ENCODE peak calls at places on chromosomes 2 and 18, in nine cellular contexts. One of them, this sample, is unnamed. For H3K27me3, the result is how much of the 10 kb centered on the place peaks cover.

GRCh38 chr2:177717831-177718618 is 325.5 kb downstream of the AGPS start:
- DNase-seq in upper lobe of right lung: no peak
- DNase-seq in uterus: no peak
- DNase-seq in CD8-positive, alpha-beta memory T cell: no peak
- DNase-seq in tibial artery: no peak
- DNase-seq in tibial nerve: no peak
- DNase-seq in transverse colon: no peak
- DNase-seq in breast epithelium: no peak
- DNase-seq in neuronal stem cell: no peak
- DNase-seq in this sample: no peak

GRCh38 chr2:71690231-71690834 is 237.0 kb downstream of the DYSF start:
- DNase-seq in upper lobe of right lung: peak
- DNase-seq in uterus: no peak
- DNase-seq in CD8-positive, alpha-beta memory T cell: no peak
- DNase-seq in tibial artery: peak
- DNase-seq in tibial nerve: no peak
- DNase-seq in transverse colon: no peak
- DNase-seq in breast epithelium: no peak
- DNase-seq in neuronal stem cell: no peak
- DNase-seq in this sample: peak

GRCh38 chr2:64766841-64767669 is 113.3 kb upstream of the SERTAD2 start:
- DNase-seq in upper lobe of right lung: no peak
- DNase-seq in uterus: no peak
- DNase-seq in CD8-positive, alpha-beta memory T cell: no peak
- DNase-seq in tibial artery: no peak
- DNase-seq in tibial nerve: no peak
- DNase-seq in transverse colon: no peak
- DNase-seq in breast epithelium: no peak
- DNase-seq in neuronal stem cell: no peak
- DNase-seq in this sample: no peak

GRCh38 chr2:148391324-148391723 is 253.2 kb upstream of the EPC2 start:
- DNase-seq in upper lobe of right lung: no peak
- DNase-seq in uterus: no peak
- DNase-seq in CD8-positive, alpha-beta memory T cell: no peak
- DNase-seq in tibial artery: no peak
- DNase-seq in tibial nerve: no peak
- DNase-seq in transverse colon: no peak
- DNase-seq in breast epithelium: no peak
- DNase-seq in neuronal stem cell: no peak
- DNase-seq in this sample: no peak

GRCh38 chr2:29218550-29219125 is 103.4 kb downstream of the CLIP4 start:
- DNase-seq in upper lobe of right lung: no peak
- DNase-seq in uterus: no peak
- DNase-seq in CD8-positive, alpha-beta memory T cell: no peak
- DNase-seq in tibial artery: no peak
- DNase-seq in tibial nerve: no peak
- DNase-seq in transverse colon: no peak
- DNase-seq in breast epithelium: no peak
- DNase-seq in neuronal stem cell: no peak
- DNase-seq in this sample: no peak

GRCh38 chr2:162245737-162246136 is 2.5 kb upstream of the FAP start:
- DNase-seq in upper lobe of right lung: no peak
- DNase-seq in uterus: no peak
- DNase-seq in CD8-positive, alpha-beta memory T cell: no peak
- DNase-seq in tibial artery: no peak
- DNase-seq in tibial nerve: no peak
- DNase-seq in transverse colon: no peak
- DNase-seq in breast epithelium: no peak
- DNase-seq in neuronal stem cell: no peak
- DNase-seq in this sample: no peak

GRCh38 chr2:233882353-233882752 is 14.2 kb upstream of the MSL3B start:
- DNase-seq in upper lobe of right lung: no peak
- DNase-seq in uterus: no peak
- DNase-seq in CD8-positive, alpha-beta memory T cell: no peak
- DNase-seq in tibial artery: no peak
- DNase-seq in tibial nerve: no peak
- DNase-seq in transverse colon: no peak
- DNase-seq in breast epithelium: no peak
- DNase-seq in neuronal stem cell: no peak
- DNase-seq in this sample: no peak

GRCh38 chr2:181106789-181107418 is 126.5 kb downstream of the UBE2E3 start:
- DNase-seq in upper lobe of right lung: no peak
- DNase-seq in uterus: no peak
- DNase-seq in CD8-positive, alpha-beta memory T cell: no peak
- DNase-seq in tibial artery: no peak
- DNase-seq in tibial nerve: no peak
- DNase-seq in transverse colon: no peak
- DNase-seq in breast epithelium: no peak
- DNase-seq in neuronal stem cell: no peak
- DNase-seq in this sample: no peak

GRCh38 chr2:88831792-88832248 is 140.3 kb downstream of the RPIA start:
- DNase-seq in upper lobe of right lung: peak
- DNase-seq in uterus: no peak
- DNase-seq in CD8-positive, alpha-beta memory T cell: no peak
- DNase-seq in tibial artery: no peak
- DNase-seq in tibial nerve: no peak
- DNase-seq in transverse colon: peak
- DNase-seq in breast epithelium: no peak
- DNase-seq in neuronal stem cell: peak
- DNase-seq in this sample: peak

GRCh38 chr2:88627856-88628568 is 748 bp upstream of the EIF2AK3 start:
- DNase-seq in upper lobe of right lung: peak
- DNase-seq in uterus: peak
- DNase-seq in CD8-positive, alpha-beta memory T cell: peak
- DNase-seq in tibial artery: peak
- DNase-seq in tibial nerve: peak
- DNase-seq in transverse colon: peak
- DNase-seq in breast epithelium: peak
- DNase-seq in neuronal stem cell: no peak
- DNase-seq in this sample: peak

GRCh38 chr18:62179213-62179612 is 7.6 kb downstream of the PIGN start:
- DNase-seq in upper lobe of right lung: no peak
- DNase-seq in uterus: no peak
- DNase-seq in CD8-positive, alpha-beta memory T cell: no peak
- DNase-seq in tibial artery: no peak
- DNase-seq in tibial nerve: no peak
- DNase-seq in transverse colon: no peak
- DNase-seq in breast epithelium: no peak
- DNase-seq in neuronal stem cell: no peak
- DNase-seq in this sample: no peak

GRCh38 chr2:178247255-178247654 is 52.9 kb downstream of the OSBPL6 start:
- DNase-seq in upper lobe of right lung: no peak
- DNase-seq in uterus: no peak
- DNase-seq in CD8-positive, alpha-beta memory T cell: no peak
- DNase-seq in tibial artery: no peak
- DNase-seq in tibial nerve: no peak
- DNase-seq in transverse colon: no peak
- DNase-seq in breast epithelium: no peak
- DNase-seq in neuronal stem cell: no peak
- DNase-seq in this sample: no peak

GRCh38 chr2:88658890-88659881 is 31.9 kb upstream of the EIF2AK3 start:
- DNase-seq in upper lobe of right lung: no peak
- DNase-seq in uterus: no peak
- DNase-seq in CD8-positive, alpha-beta memory T cell: no peak
- DNase-seq in tibial artery: peak
- DNase-seq in tibial nerve: no peak
- DNase-seq in transverse colon: peak
- DNase-seq in breast epithelium: peak
- DNase-seq in neuronal stem cell: no peak
- DNase-seq in this sample: peak

GRCh38 chr18:32333781-32334180 is 136.9 kb downstream of the GAREM1 start:
- DNase-seq in upper lobe of right lung: no peak
- DNase-seq in uterus: no peak
- DNase-seq in CD8-positive, alpha-beta memory T cell: no peak
- DNase-seq in tibial artery: no peak
- DNase-seq in tibial nerve: no peak
- DNase-seq in transverse colon: no peak
- DNase-seq in breast epithelium: no peak
- DNase-seq in neuronal stem cell: no peak
- DNase-seq in this sample: no peak

GRCh38 chr2:133657591-133657990 is 89.3 kb upstream of the NCKAP5 start:
- DNase-seq in upper lobe of right lung: no peak
- DNase-seq in uterus: no peak
- DNase-seq in CD8-positive, alpha-beta memory T cell: no peak
- DNase-seq in tibial artery: no peak
- DNase-seq in tibial nerve: no peak
- DNase-seq in transverse colon: no peak
- DNase-seq in breast epithelium: no peak
- DNase-seq in neuronal stem cell: no peak
- DNase-seq in this sample: no peak

GRCh38 chr2:98592565-98592964 is 15.7 kb downstream of the COA5 start:
- DNase-seq in upper lobe of right lung: no peak
- DNase-seq in uterus: no peak
- DNase-seq in CD8-positive, alpha-beta memory T cell: no peak
- DNase-seq in tibial artery: no peak
- DNase-seq in tibial nerve: no peak
- DNase-seq in transverse colon: no peak
- DNase-seq in breast epithelium: no peak
- DNase-seq in neuronal stem cell: no peak
- DNase-seq in this sample: no peak

GRCh38 chr2:199457147-199458016 is at the start of gene SATB2:
- DNase-seq in upper lobe of right lung: peak
- DNase-seq in uterus: no peak
- DNase-seq in CD8-positive, alpha-beta memory T cell: no peak
- DNase-seq in tibial artery: no peak
- DNase-seq in tibial nerve: no peak
- DNase-seq in transverse colon: peak
- DNase-seq in breast epithelium: no peak
- DNase-seq in neuronal stem cell: peak
- DNase-seq in this sample: peak

DNA sequence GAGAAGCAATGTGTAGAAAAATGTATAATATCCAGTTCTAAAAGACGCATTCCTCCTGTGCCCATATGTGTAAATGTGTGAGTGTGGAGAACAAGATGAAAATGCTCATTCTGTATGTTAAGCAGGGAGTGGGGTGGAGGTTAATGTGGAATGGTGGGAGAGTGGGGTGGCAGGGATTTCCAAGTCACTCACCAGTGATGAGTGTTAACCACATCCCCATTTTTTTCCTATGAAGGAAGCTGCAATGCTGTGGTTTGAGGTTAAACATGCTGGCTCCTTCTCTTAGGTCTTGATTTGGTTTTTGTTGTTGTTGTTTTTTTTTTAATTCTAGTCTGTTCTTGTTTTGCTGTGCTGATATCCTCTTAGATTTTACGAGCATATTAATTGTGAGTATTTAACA is 169.4 kb downstream of the NEDD4L start:
- DNase-seq in upper lobe of right lung: no peak
- DNase-seq in uterus: no peak
- DNase-seq in CD8-positive, alpha-beta memory T cell: no peak
- DNase-seq in tibial artery: no peak
- DNase-seq in tibial nerve: no peak
- DNase-seq in transverse colon: no peak
- DNase-seq in breast epithelium: no peak
- DNase-seq in neuronal stem cell: no peak
- DNase-seq in this sample: no peak
- H3K27ac ChIP-seq in upper lobe of right lung: no peak
- H3K27ac ChIP-seq in uterus: no peak
- H3K27ac ChIP-seq in CD8-positive, alpha-beta memory T cell: no peak
- H3K27ac ChIP-seq in tibial artery: no peak
- H3K27ac ChIP-seq in tibial nerve: peak
- H3K27ac ChIP-seq in transverse colon: no peak
- H3K27ac ChIP-seq in breast epithelium: peak
- H3K27ac ChIP-seq in neuronal stem cell: no peak
- H3K27ac ChIP-seq in this sample: no peak

DNA sequence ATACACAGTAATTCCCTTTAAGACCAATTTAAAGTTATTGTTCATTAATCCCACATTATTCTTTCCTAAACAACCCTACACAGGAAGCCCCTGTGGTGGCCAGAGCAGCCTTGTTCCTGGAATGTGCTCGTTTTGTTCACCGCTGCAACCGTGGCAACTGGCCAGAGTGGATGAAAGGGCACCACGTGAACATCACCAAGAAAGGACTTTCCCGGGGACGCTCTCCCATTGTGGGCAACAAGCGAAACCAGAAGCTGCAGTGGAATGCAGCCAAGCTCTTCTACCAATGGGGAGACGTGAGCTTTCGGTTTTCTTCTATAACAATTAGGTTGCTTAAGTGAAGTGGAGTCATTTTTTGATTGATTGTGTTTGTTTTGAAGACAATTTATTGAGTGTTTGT is 101.0 kb downstream of the UNC80 start:
- DNase-seq in upper lobe of right lung: no peak
- DNase-seq in uterus: peak
- DNase-seq in CD8-positive, alpha-beta memory T cell: no peak
- DNase-seq in tibial artery: no peak
- DNase-seq in tibial nerve: peak
- DNase-seq in transverse colon: no peak
- DNase-seq in breast epithelium: peak
- DNase-seq in neuronal stem cell: peak
- DNase-seq in this sample: no peak
- H3K4me3 ChIP-seq in upper lobe of right lung: peak
- H3K4me3 ChIP-seq in uterus: no peak
- H3K4me3 ChIP-seq in CD8-positive, alpha-beta memory T cell: no peak
- H3K4me3 ChIP-seq in tibial artery: no peak
- H3K4me3 ChIP-seq in tibial nerve: no peak
- H3K4me3 ChIP-seq in transverse colon: no peak
- H3K4me3 ChIP-seq in breast epithelium: peak
- H3K4me3 ChIP-seq in neuronal stem cell: no peak
- H3K4me3 ChIP-seq in this sample: no peak

GRCh38 chr2:27264753-27265535 is 2.1 kb upstream of the SLC30A3 start:
- DNase-seq in upper lobe of right lung: peak
- DNase-seq in uterus: peak
- DNase-seq in CD8-positive, alpha-beta memory T cell: peak
- DNase-seq in tibial artery: no peak
- DNase-seq in tibial nerve: no peak
- DNase-seq in transverse colon: peak
- DNase-seq in breast epithelium: no peak
- DNase-seq in neuronal stem cell: peak
- DNase-seq in this sample: peak
- H3K27me3 ChIP-seq in upper lobe of right lung: half or more
- H3K27me3 ChIP-seq in uterus: under half
- H3K27me3 ChIP-seq in CD8-positive, alpha-beta memory T cell: under half
- H3K27me3 ChIP-seq in tibial artery: under half
- H3K27me3 ChIP-seq in tibial nerve: under half
- H3K27me3 ChIP-seq in transverse colon: half or more
- H3K27me3 ChIP-seq in breast epithelium: half or more
- H3K27me3 ChIP-seq in neuronal stem cell: under half
- H3K27me3 ChIP-seq in this sample: under half

GRCh38 chr2:238126338-238126737 is 12.1 kb upstream of the KLHL30 start:
- DNase-seq in upper lobe of right lung: no peak
- DNase-seq in uterus: no peak
- DNase-seq in CD8-positive, alpha-beta memory T cell: no peak
- DNase-seq in tibial artery: no peak
- DNase-seq in tibial nerve: no peak
- DNase-seq in transverse colon: no peak
- DNase-seq in breast epithelium: no peak
- DNase-seq in neuronal stem cell: no peak
- DNase-seq in this sample: no peak
- H3K27ac ChIP-seq in upper lobe of right lung: no peak
- H3K27ac ChIP-seq in uterus: no peak
- H3K27ac ChIP-seq in CD8-positive, alpha-beta memory T cell: no peak
- H3K27ac ChIP-seq in tibial artery: no peak
- H3K27ac ChIP-seq in tibial nerve: no peak
- H3K27ac ChIP-seq in transverse colon: no peak
- H3K27ac ChIP-seq in breast epithelium: no peak
- H3K27ac ChIP-seq in neuronal stem cell: no peak
- H3K27ac ChIP-seq in this sample: no peak

GRCh38 chr2:236538242-236538641 is 31.4 kb upstream of the ACKR3 start:
- DNase-seq in upper lobe of right lung: no peak
- DNase-seq in uterus: no peak
- DNase-seq in CD8-positive, alpha-beta memory T cell: no peak
- DNase-seq in tibial artery: no peak
- DNase-seq in tibial nerve: no peak
- DNase-seq in transverse colon: no peak
- DNase-seq in breast epithelium: no peak
- DNase-seq in neuronal stem cell: no peak
- DNase-seq in this sample: no peak
- H3K4me3 ChIP-seq in upper lobe of right lung: peak
- H3K4me3 ChIP-seq in uterus: no peak
- H3K4me3 ChIP-seq in CD8-positive, alpha-beta memory T cell: peak
- H3K4me3 ChIP-seq in tibial artery: no peak
- H3K4me3 ChIP-seq in tibial nerve: no peak
- H3K4me3 ChIP-seq in transverse colon: peak
- H3K4me3 ChIP-seq in breast epithelium: no peak
- H3K4me3 ChIP-seq in neuronal stem cell: no peak
- H3K4me3 ChIP-seq in this sample: no peak